ENCODE peak calls at places on chromosomes 6 and 20, in eight cellular contexts. P is MM.1S, H is SK-N-MC, Z is hepatocyte, L is K562, D is neural progenitor cell, Y is HepG2, S is GM23248. U is an unnamed sample.

GRCh38 chr6:15389759-15390723 is 144.2 kb downstream of the JARID2 start:
- DNase-seq in P (peak), H (no peak), Z (peak), L (peak), D (peak), Y (peak), S (peak), U (peak)

GRCh38 chr6:106870069-106870468 is 104.5 kb downstream of the CD24 start:
- DNase-seq in P (no peak), H (no peak), Z (peak), L (no peak), D (no peak), Y (peak), S (peak), U (no peak)

GRCh38 chr6:125791151-125791819 is 525 bp downstream of the NCOA7 start:
- DNase-seq in P (peak), H (no peak), Z (peak), L (peak), D (peak), Y (peak), S (peak), U (no peak)

GRCh38 chr6:166598441-166599138 is 12.1 kb upstream of the RAMACL start:
- DNase-seq in P (no peak), H (no peak), Z (peak), L (no peak), D (no peak), Y (no peak), S (peak), U (no peak)

GRCh38 chr20:25309395-25310267 is 61.7 kb downstream of the PYGB start:
- DNase-seq in P (peak), H (no peak), Z (peak), L (peak), D (no peak), Y (peak), S (peak), U (peak)

GRCh38 chr20:43949741-43950618 is 35.3 kb downstream of the TOX2 start:
- DNase-seq in P (peak), H (no peak), Z (no peak), L (peak), D (no peak), Y (no peak), S (no peak), U (no peak)

GRCh38 chr6:129638055-129639019 is 71.6 kb downstream of the ARHGAP18 start:
- DNase-seq in P (no peak), H (no peak), Z (peak), L (no peak), D (no peak), Y (peak), S (no peak), U (no peak)

GRCh38 chr6:38095054-38095453 is 275.5 kb downstream of the ZFAND3 start:
- DNase-seq in P (no peak), H (no peak), Z (no peak), L (no peak), D (no peak), Y (peak), S (peak), U (no peak)

GRCh38 chr6:47147836-47148344 is 105.8 kb upstream of the ADGRF1 start:
- DNase-seq in P (no peak), H (no peak), Z (no peak), L (no peak), D (no peak), Y (peak), S (no peak), U (no peak)

GRCh38 chr20:9068896-9069663 is at the start of gene PLCB4:
- DNase-seq in P (no peak), H (peak), Z (peak), L (peak), D (peak), Y (no peak), S (peak), U (no peak)

GRCh38 chr6:158536084-158536890 is 23.6 kb upstream of the TMEM181 start:
- DNase-seq in P (peak), H (no peak), Z (peak), L (peak), D (peak), Y (peak), S (peak), U (peak)

GRCh38 chr6:79536615-79536968 is 638 bp downstream of the LCA5 start:
- DNase-seq in P (peak), H (no peak), Z (peak), L (peak), D (peak), Y (no peak), S (peak), U (no peak)
- H3K27ac ChIP-seq in P (peak), H (no peak), Z (peak), L (peak), D (no peak), Y (peak), S (peak), U (no peak)

GRCh38 chr6:50826037-50826761 is 7.5 kb downstream of the TFAP2B start:
- DNase-seq in P (no peak), H (no peak), Z (no peak), L (no peak), D (no peak), Y (no peak), S (no peak), U (no peak)
- TF ChIP-seq EZH2 in P (no peak), H (no peak), Z (no peak), L (no peak), D (peak), Y (no peak), S (no peak), U (no peak)

GRCh38 chr20:4918473-4918872 is 82.8 kb downstream of the SLC23A2 start:
- DNase-seq in P (peak), H (no peak), Z (no peak), L (no peak), D (no peak), Y (no peak), S (no peak), U (no peak)
- H3K27ac ChIP-seq in P (peak), H (no peak), Z (no peak), L (no peak), D (no peak), Y (no peak), S (no peak), U (no peak)

GRCh38 chr20:17844133-17844429 is 124.5 kb downstream of the SNX5 start:
- DNase-seq in P (no peak), H (no peak), Z (no peak), L (no peak), D (no peak), Y (no peak), S (no peak), U (no peak)
- TF ChIP-seq EZH2 in P (no peak), H (no peak), Z (no peak), L (no peak), D (no peak), Y (no peak), S (no peak), U (no peak)

GRCh38 chr6:73263570-73263909 is 544 bp upstream of the KHDC1 start:
- DNase-seq in P (no peak), H (no peak), Z (no peak), L (peak), D (no peak), Y (no peak), S (peak), U (no peak)
- H3K27ac ChIP-seq in P (no peak), H (no peak), Z (peak), L (peak), D (no peak), Y (no peak), S (no peak), U (no peak)

DNA sequence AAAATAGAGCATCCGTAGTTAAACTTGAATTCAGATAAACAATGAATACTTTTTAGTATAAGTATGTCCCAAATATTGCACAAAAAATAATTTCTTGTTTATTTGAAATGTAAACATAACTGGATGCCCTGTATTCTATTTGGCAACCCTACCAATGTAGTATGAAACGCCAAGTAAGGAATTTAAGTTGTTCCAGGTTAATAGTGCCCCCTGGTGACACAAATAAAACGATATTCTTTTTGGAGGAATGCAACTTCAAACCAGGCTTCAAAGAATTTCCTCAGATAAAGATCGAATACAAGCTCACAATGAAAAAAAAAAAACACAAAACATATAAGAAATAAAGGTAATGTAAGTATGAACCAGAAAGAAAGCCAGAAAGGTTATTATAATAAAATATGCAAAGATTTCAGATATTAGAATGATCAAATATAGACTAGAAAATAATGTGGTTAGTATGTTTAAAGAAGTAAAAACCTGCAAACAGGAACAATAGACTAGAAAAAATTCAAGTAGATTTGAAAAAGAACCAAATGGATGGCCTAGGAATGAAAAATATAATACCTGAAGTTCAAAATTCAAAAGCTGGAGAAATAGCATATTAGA is 18.4 kb upstream of the AKAP7 start:
- DNase-seq in P (peak), H (no peak), Z (peak), L (peak), D (peak), Y (peak), S (peak), U (peak)
- TF ChIP-seq EZH2 in P (no peak), H (no peak), Z (no peak), L (no peak), D (no peak), Y (no peak), S (no peak), U (no peak)

GRCh38 chr6:56720882-56721281 is 78.2 kb upstream of the DST start:
- DNase-seq in P (no peak), H (no peak), Z (no peak), L (no peak), D (no peak), Y (no peak), S (no peak), U (no peak)

GRCh38 chr6:56719310-56719709 is 76.6 kb upstream of the DST start:
- DNase-seq in P (no peak), H (no peak), Z (no peak), L (no peak), D (no peak), Y (peak), S (peak), U (no peak)

GRCh38 chr6:56716229-56716628 is 73.5 kb upstream of the DST start:
- DNase-seq in P (no peak), H (no peak), Z (no peak), L (no peak), D (no peak), Y (no peak), S (no peak), U (no peak)

GRCh38 chr6:56714982-56715456 is 72.3 kb upstream of the DST start:
- DNase-seq in P (no peak), H (peak), Z (no peak), L (no peak), D (peak), Y (peak), S (peak), U (peak)

DNA sequence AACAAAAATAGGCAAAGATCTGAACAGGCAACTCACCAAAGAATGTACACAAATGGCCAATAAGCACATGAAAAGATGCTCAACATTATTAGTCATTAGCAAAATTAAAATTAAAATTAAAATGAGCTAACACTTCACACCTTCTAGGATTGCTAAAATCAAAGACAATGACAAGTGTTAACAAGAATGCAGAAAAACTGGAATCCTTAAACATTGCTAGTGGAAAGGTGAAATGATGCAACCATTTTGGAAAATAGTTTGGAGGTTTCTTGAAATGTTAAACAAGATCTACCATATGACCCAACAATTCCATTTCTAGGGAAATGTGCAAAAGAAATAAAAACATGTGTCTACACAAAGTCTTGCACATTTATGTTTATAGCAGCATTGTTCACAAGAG is 75.5 kb upstream of the DST start:
- DNase-seq in P (no peak), H (no peak), Z (no peak), L (no peak), D (no peak), Y (no peak), S (no peak), U (no peak)
- H3K27ac ChIP-seq in P (no peak), H (no peak), Z (no peak), L (no peak), D (no peak), Y (no peak), S (no peak), U (peak)

GRCh38 chr6:44294832-44295791 is 18.0 kb downstream of the AARS2 start:
- DNase-seq in P (no peak), H (no peak), Z (no peak), L (no peak), D (no peak), Y (no peak), S (no peak), U (no peak)
- TF ChIP-seq EZH2 in P (no peak), H (no peak), Z (no peak), L (no peak), D (no peak), Y (no peak), S (no peak), U (no peak)

GRCh38 chr6:117267766-117268534 is 2.6 kb downstream of the VGLL2 start:
- DNase-seq in P (no peak), H (no peak), Z (no peak), L (peak), D (peak), Y (no peak), S (no peak), U (no peak)
- H3K27ac ChIP-seq in P (no peak), H (no peak), Z (no peak), L (no peak), D (no peak), Y (no peak), S (no peak), U (no peak)

GRCh38 chr20:18056174-18057105 is 1.3 kb downstream of the OVOL2 start:
- DNase-seq in P (peak), H (no peak), Z (peak), L (no peak), D (peak), Y (no peak), S (peak), U (no peak)
- TF ChIP-seq EZH2 in P (no peak), H (no peak), Z (peak), L (no peak), D (peak), Y (peak), S (no peak), U (no peak)